ENCODE peak calls at places on chromosome 6, in eight cellular contexts. N is mesendoderm; B is RWPE2; J is CD8-positive, alpha-beta T cell; G is OCI-LY7; M is lower lobe of right lung; W is SJSA1; Y is tibial artery. R is an unnamed sample.

GRCh38 chr6:91705646-91706045 is 1118.8 kb upstream of the MAP3K7 start:
- DNase-seq in N (no peak), B (no peak), J (no peak), G (no peak), M (no peak), W (no peak), Y (no peak), R (no peak)

GRCh38 chr6:26243742-26244141 is 121.3 kb upstream of the BTN3A2 start:
- DNase-seq in N (peak; percentile 86), B (no peak), J (no peak), G (no peak), M (no peak), W (no peak), Y (no peak), R (no peak)

GRCh38 chr6:142155895-142156757 is 9.1 kb downstream of the VTA1 start:
- DNase-seq in N (peak; percentile 70), B (no peak), J (no peak), G (peak; percentile 59), M (no peak), W (no peak), Y (no peak), R (no peak)

GRCh38 chr6:144415014-144415413 is 129.9 kb downstream of the UTRN start:
- DNase-seq in N (no peak), B (no peak), J (no peak), G (no peak), M (no peak), W (no peak), Y (no peak), R (no peak)

GRCh38 chr6:39203804-39204495 is 25.3 kb downstream of the KCNK5 start:
- DNase-seq in N (peak; percentile 68), B (peak; percentile 95), J (no peak), G (no peak), M (peak; percentile 90), W (no peak), Y (no peak), R (no peak)

GRCh38 chr6:30816791-30817739 is 67.3 kb upstream of the DDR1 start:
- DNase-seq in N (no peak), B (no peak), J (no peak), G (no peak), M (no peak), W (no peak), Y (no peak), R (peak; percentile 24)

GRCh38 chr6:144104898-144105487 is 9.6 kb upstream of the SF3B5 start:
- DNase-seq in N (peak; percentile 73), B (no peak), J (peak; percentile 26), G (peak; percentile 70), M (no peak), W (no peak), Y (no peak), R (no peak)

GRCh38 chr6:40359808-40360207 is 227.4 kb downstream of the LRFN2 start:
- DNase-seq in N (peak; percentile 95), B (no peak), J (no peak), G (no peak), M (no peak), W (no peak), Y (no peak), R (no peak)

GRCh38 chr6:142927904-142928303 is 17.1 kb downstream of the HIVEP2 start:
- DNase-seq in N (no peak), B (no peak), J (no peak), G (peak; percentile 46), M (no peak), W (no peak), Y (no peak), R (no peak)

GRCh38 chr6:70707893-70708292 is 40.2 kb downstream of the SMAP1 start:
- DNase-seq in N (no peak), B (no peak), J (no peak), G (no peak), M (no peak), W (no peak), Y (no peak), R (no peak)

GRCh38 chr6:132812756-132813172 is 1.6 kb upstream of the RPS12 start:
- DNase-seq in N (peak; percentile 50), B (no peak), J (no peak), G (no peak), M (no peak), W (no peak), Y (no peak), R (no peak)

GRCh38 chr6:154461348-154461747 is 49.1 kb downstream of the CNKSR3 start:
- DNase-seq in N (no peak), B (no peak), J (no peak), G (no peak), M (no peak), W (no peak), Y (no peak), R (no peak)

GRCh38 chr6:215335-216034 is 76.8 kb upstream of the DUSP22 start:
- DNase-seq in N (no peak), B (peak; percentile 81), J (peak; percentile 57), G (peak; percentile 45), M (peak; percentile 54), W (no peak), Y (no peak), R (no peak)

GRCh38 chr6:31948753-31949413 is 3.0 kb downstream of the CFB start:
- DNase-seq in N (no peak), B (no peak), J (no peak), G (no peak), M (no peak), W (no peak), Y (no peak), R (peak; percentile 38)

GRCh38 chr6:137699036-137699683 is 167.9 kb upstream of the TNFAIP3 start:
- DNase-seq in N (no peak), B (no peak), J (no peak), G (no peak), M (no peak), W (no peak), Y (peak; percentile 33), R (no peak)

GRCh38 chr6:143323729-143324465 is 126.6 kb downstream of the ADAT2 start:
- DNase-seq in N (no peak), B (no peak), J (no peak), G (no peak), M (no peak), W (no peak), Y (no peak), R (no peak)

GRCh38 chr6:71347119-71347518 is 58.5 kb downstream of the OGFRL1 start:
- DNase-seq in N (no peak), B (no peak), J (no peak), G (no peak), M (no peak), W (no peak), Y (no peak), R (peak; percentile 44)

DNA sequence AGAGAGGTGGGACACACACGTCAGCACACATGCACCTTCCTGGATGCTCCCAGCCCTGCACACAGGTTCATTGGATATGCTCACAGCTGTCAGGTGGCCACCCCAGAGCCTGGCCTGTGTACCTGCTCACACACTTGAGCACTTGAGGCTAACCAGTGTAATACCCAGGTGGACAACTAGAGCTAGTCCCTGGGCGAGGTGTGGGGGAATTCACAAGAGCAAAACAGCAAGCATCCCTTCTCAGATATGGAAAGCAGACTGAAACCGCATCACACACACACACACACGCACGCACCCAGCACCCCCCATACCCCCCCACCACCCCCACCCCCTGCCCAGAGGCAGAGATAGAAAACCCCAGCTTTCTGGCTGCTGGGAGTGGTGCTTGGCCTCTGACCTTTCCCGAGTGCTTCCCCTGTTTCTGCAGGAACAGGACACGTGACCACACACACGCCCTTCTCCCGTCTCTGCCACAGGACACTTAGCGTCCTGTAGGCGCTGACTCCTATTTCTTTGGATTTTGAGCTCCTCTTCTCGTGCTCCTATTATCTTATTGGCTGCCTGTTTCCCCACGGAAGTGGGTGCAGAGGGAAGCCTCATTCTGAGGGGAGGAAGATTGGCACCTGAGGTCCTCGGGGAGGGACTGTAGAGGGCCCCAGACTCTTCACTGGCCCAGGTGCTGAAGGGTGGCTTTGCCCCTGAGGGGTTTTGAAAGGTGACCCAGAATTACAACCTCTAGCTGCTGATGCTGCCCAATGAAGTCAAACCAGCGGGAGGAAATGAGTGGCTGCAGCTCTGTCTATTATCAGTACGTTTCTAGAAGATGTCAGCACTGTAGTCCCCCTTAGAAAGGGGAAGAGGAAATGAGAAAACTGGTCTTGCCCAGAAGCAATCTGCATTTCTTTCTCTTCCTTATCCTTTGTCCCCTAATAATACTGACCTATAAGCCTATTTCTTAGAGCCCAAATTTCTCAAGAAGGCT is 65.8 kb downstream of the SYTL3 start:
- DNase-seq in N (no peak), B (no peak), J (no peak), G (peak; percentile 83), M (peak; percentile 73), W (no peak), Y (no peak), R (no peak)
- H3K27ac ChIP-seq in N (no peak overlapping the region), B (no peak overlapping the region), J (no peak overlapping the region), G (peak overlapping the region; percentile 55), M (peak overlapping the region; percentile 62), W (no peak overlapping the region), Y (no peak overlapping the region), R (no peak overlapping the region)

DNA sequence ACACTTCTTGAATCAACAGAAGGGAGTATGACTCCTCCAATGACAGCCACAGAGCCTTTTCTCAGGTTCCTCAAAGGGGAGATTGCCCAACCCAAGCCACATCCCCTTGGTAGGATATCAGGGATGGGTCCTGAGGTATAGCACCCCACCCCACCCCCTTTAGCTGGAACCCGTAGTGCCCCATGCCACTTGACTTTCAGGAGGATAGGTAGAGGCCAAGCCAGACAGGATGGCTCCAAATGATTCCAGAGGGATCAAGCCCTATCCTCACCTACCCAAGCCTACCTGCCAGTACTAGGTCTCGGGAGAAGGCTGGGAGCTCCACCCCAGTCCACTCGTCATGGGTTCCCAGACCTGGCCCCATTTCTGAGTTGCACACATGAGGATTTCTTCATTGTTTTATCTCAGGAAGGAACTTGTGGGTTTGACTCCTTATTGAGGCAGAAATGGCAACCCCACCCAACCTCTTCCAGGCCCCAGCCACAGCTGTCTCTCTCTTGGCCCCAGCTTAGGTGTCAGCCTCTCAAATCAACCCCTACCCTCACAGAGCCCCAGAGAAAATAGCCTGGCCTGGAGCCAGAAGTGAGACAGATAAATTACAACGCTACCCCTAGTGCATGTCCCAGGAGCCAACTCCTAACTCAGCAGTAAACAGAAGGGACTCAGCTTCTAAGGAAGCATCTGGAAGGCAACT is 3.6 kb downstream of the CCND3 start:
- DNase-seq in N (no peak), B (no peak), J (peak; percentile 66), G (peak; percentile 40), M (no peak), W (no peak), Y (no peak), R (no peak)
- H3K4me3 ChIP-seq in N (no peak overlapping the region), B (no peak overlapping the region), J (peak overlapping the region; percentile 51), G (peak overlapping the region; percentile 93), M (peak overlapping the region; percentile 77), W (no peak overlapping the region), Y (no peak overlapping the region), R (no peak overlapping the region)

GRCh38 chr6:156889986-156890385 is 112.8 kb downstream of the ARID1B start:
- DNase-seq in N (no peak), B (no peak), J (no peak), G (no peak), M (no peak), W (no peak), Y (no peak), R (no peak)
- H3K4me1 ChIP-seq in N (peaks cover 2% of the 10 kb centered on the region), B (no peaks in the 10 kb centered on the region), J (peaks cover 23% of the 10 kb centered on the region), G (peaks cover 20% of the 10 kb centered on the region), M (peaks cover 48% of the 10 kb centered on the region), W (no peaks in the 10 kb centered on the region), Y (peaks cover 10% of the 10 kb centered on the region), R (peaks cover 6% of the 10 kb centered on the region)

DNA sequence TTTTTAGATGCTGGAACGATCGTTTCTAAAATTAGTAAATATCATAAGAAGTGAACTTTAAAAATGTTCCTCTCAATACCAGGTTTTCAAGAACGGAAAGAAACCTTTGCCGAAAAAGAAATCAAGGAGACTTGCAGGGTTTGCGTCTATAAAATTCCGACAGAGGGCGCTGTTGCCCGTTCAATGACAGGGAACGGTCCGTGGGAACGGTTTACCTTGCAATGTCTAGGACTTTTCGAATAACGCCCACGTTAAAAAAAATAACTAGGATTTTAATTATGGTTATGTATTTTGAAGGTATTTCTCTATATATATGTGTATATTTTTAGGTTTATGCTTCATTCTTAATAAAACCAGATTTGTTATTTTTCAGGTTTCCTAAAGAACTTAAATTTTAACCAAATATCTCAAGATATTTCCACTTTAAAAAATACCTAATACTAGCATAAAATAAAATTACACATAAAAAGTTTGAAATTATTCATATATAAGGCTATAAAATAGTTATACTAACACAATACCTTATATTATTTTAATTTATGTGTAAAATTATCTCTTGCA is 2.5 kb upstream of the TFAP2B start:
- DNase-seq in N (peak; percentile 77), B (no peak), J (peak; percentile 53), G (peak; percentile 68), M (peak; percentile 68), W (peak; percentile 66), Y (peak; percentile 54), R (peak; percentile 84)
- H3K27ac ChIP-seq in N (no peak overlapping the region), B (no peak overlapping the region), J (no peak overlapping the region), G (no peak overlapping the region), M (no peak overlapping the region), W (no peak overlapping the region), Y (no peak overlapping the region), R (no peak overlapping the region)

R was measured in aorta.